ENCODE peak calls at places on chromosome 3, in five cellular contexts. One of them, this sample, is unnamed.

GRCh38 chr3:65354880-65355279 is 667.1 kb upstream of the ADAMTS9 start:
- DNase-seq in heart right ventricle: no peak
- DNase-seq in GOT3: no peak
- DNase-seq in GM12865: no peak
- DNase-seq in stimulated activated CD8-positive, alpha-beta memory T cell treated with anti-CD3 and anti-CD28 coated beads, Interleukin-2, amount 100 ng/mL, for 48 hours: no peak
- DNase-seq in this sample: no peak

GRCh38 chr3:178382388-178383061 is 153.7 kb upstream of the KCNMB2 start:
- DNase-seq in GOT3: no peak
- DNase-seq in GM12865: no peak
- DNase-seq in stimulated activated CD8-positive, alpha-beta memory T cell treated with anti-CD3 and anti-CD28 coated beads, Interleukin-2, amount 100 ng/mL, for 48 hours: no peak
- DNase-seq in heart right ventricle: no peak
- DNase-seq in this sample: no peak

GRCh38 chr3:148697311-148698189 is at the start of gene AGTR1:
- DNase-seq in heart right ventricle: peak
- DNase-seq in stimulated activated CD8-positive, alpha-beta memory T cell treated with anti-CD3 and anti-CD28 coated beads, Interleukin-2, amount 100 ng/mL, for 48 hours: no peak
- DNase-seq in GM12865: no peak
- DNase-seq in GOT3: peak
- DNase-seq in this sample: peak

GRCh38 chr3:112629425-112629824 is 11.5 kb downstream of the CCDC80 start:
- DNase-seq in heart right ventricle: peak
- DNase-seq in GM12865: peak
- DNase-seq in GOT3: no peak
- DNase-seq in stimulated activated CD8-positive, alpha-beta memory T cell treated with anti-CD3 and anti-CD28 coated beads, Interleukin-2, amount 100 ng/mL, for 48 hours: no peak
- DNase-seq in this sample: peak

GRCh38 chr3:136728918-136729317 is 23.3 kb downstream of the STAG1 start:
- DNase-seq in heart right ventricle: no peak
- DNase-seq in GM12865: no peak
- DNase-seq in GOT3: peak
- DNase-seq in stimulated activated CD8-positive, alpha-beta memory T cell treated with anti-CD3 and anti-CD28 coated beads, Interleukin-2, amount 100 ng/mL, for 48 hours: no peak
- DNase-seq in this sample: no peak

GRCh38 chr3:176577462-176577861 is 619.8 kb downstream of the TBL1XR1 start:
- DNase-seq in stimulated activated CD8-positive, alpha-beta memory T cell treated with anti-CD3 and anti-CD28 coated beads, Interleukin-2, amount 100 ng/mL, for 48 hours: no peak
- DNase-seq in heart right ventricle: no peak
- DNase-seq in GOT3: no peak
- DNase-seq in GM12865: no peak
- DNase-seq in this sample: no peak

GRCh38 chr3:100277255-100277800 is 16.5 kb downstream of the TBC1D23 start:
- DNase-seq in GOT3: no peak
- DNase-seq in heart right ventricle: no peak
- DNase-seq in GM12865: no peak
- DNase-seq in stimulated activated CD8-positive, alpha-beta memory T cell treated with anti-CD3 and anti-CD28 coated beads, Interleukin-2, amount 100 ng/mL, for 48 hours: no peak
- DNase-seq in this sample: no peak

GRCh38 chr3:35081902-35082301 is 557.4 kb upstream of the ARPP21 start:
- DNase-seq in GOT3: no peak
- DNase-seq in stimulated activated CD8-positive, alpha-beta memory T cell treated with anti-CD3 and anti-CD28 coated beads, Interleukin-2, amount 100 ng/mL, for 48 hours: no peak
- DNase-seq in heart right ventricle: no peak
- DNase-seq in GM12865: no peak
- DNase-seq in this sample: no peak

GRCh38 chr3:123871946-123872345 is 12.2 kb downstream of the MYLK start:
- DNase-seq in GOT3: no peak
- DNase-seq in stimulated activated CD8-positive, alpha-beta memory T cell treated with anti-CD3 and anti-CD28 coated beads, Interleukin-2, amount 100 ng/mL, for 48 hours: no peak
- DNase-seq in heart right ventricle: no peak
- DNase-seq in GM12865: no peak
- DNase-seq in this sample: no peak

GRCh38 chr3:18556503-18556902 is 131.4 kb upstream of the SATB1 start:
- DNase-seq in GM12865: peak
- DNase-seq in stimulated activated CD8-positive, alpha-beta memory T cell treated with anti-CD3 and anti-CD28 coated beads, Interleukin-2, amount 100 ng/mL, for 48 hours: peak
- DNase-seq in GOT3: no peak
- DNase-seq in heart right ventricle: no peak
- DNase-seq in this sample: no peak

GRCh38 chr3:159600291-159600690 is 388.3 kb upstream of the IL12A start:
- DNase-seq in GOT3: no peak
- DNase-seq in heart right ventricle: no peak
- DNase-seq in GM12865: no peak
- DNase-seq in stimulated activated CD8-positive, alpha-beta memory T cell treated with anti-CD3 and anti-CD28 coated beads, Interleukin-2, amount 100 ng/mL, for 48 hours: no peak
- DNase-seq in this sample: no peak

GRCh38 chr3:42660131-42660715 is 6.7 kb downstream of the ZBTB47 start:
- DNase-seq in stimulated activated CD8-positive, alpha-beta memory T cell treated with anti-CD3 and anti-CD28 coated beads, Interleukin-2, amount 100 ng/mL, for 48 hours: no peak
- DNase-seq in GM12865: no peak
- DNase-seq in heart right ventricle: peak
- DNase-seq in GOT3: no peak
- DNase-seq in this sample: peak

GRCh38 chr3:154954750-154955149 is 125.4 kb upstream of the MME start:
- DNase-seq in stimulated activated CD8-positive, alpha-beta memory T cell treated with anti-CD3 and anti-CD28 coated beads, Interleukin-2, amount 100 ng/mL, for 48 hours: no peak
- DNase-seq in heart right ventricle: no peak
- DNase-seq in GM12865: peak
- DNase-seq in GOT3: no peak
- DNase-seq in this sample: no peak

GRCh38 chr3:122668930-122669730 is 11.5 kb upstream of the PARP14 start:
- DNase-seq in heart right ventricle: no peak
- DNase-seq in GM12865: peak
- DNase-seq in stimulated activated CD8-positive, alpha-beta memory T cell treated with anti-CD3 and anti-CD28 coated beads, Interleukin-2, amount 100 ng/mL, for 48 hours: peak
- DNase-seq in GOT3: no peak
- DNase-seq in this sample: no peak

GRCh38 chr3:76039431-76039830 is 254.1 kb upstream of the ZNF717 start:
- DNase-seq in GM12865: no peak
- DNase-seq in stimulated activated CD8-positive, alpha-beta memory T cell treated with anti-CD3 and anti-CD28 coated beads, Interleukin-2, amount 100 ng/mL, for 48 hours: no peak
- DNase-seq in heart right ventricle: no peak
- DNase-seq in GOT3: no peak
- DNase-seq in this sample: no peak

GRCh38 chr3:196602673-196603072 is 34.2 kb downstream of the FBXO45 start:
- DNase-seq in heart right ventricle: no peak
- DNase-seq in stimulated activated CD8-positive, alpha-beta memory T cell treated with anti-CD3 and anti-CD28 coated beads, Interleukin-2, amount 100 ng/mL, for 48 hours: no peak
- DNase-seq in GM12865: no peak
- DNase-seq in GOT3: no peak
- DNase-seq in this sample: no peak

GRCh38 chr3:48723725-48724124 is 6.7 kb upstream of the IP6K2 start:
- DNase-seq in stimulated activated CD8-positive, alpha-beta memory T cell treated with anti-CD3 and anti-CD28 coated beads, Interleukin-2, amount 100 ng/mL, for 48 hours: no peak
- DNase-seq in GM12865: no peak
- DNase-seq in heart right ventricle: no peak
- DNase-seq in GOT3: no peak
- DNase-seq in this sample: no peak

GRCh38 chr3:180646187-180646790 is 33.0 kb downstream of the CCDC39 start:
- DNase-seq in heart right ventricle: no peak
- DNase-seq in GM12865: no peak
- DNase-seq in stimulated activated CD8-positive, alpha-beta memory T cell treated with anti-CD3 and anti-CD28 coated beads, Interleukin-2, amount 100 ng/mL, for 48 hours: no peak
- DNase-seq in GOT3: no peak
- DNase-seq in this sample: no peak